ENCODE peak calls at places on chromosomes 12 and 14, in nine cellular contexts. One of them, this sample, is unnamed.

GRCh38 chr12:40152783-40153383 is 47.0 kb upstream of the SLC2A13 start:
- DNase-seq in tibial nerve: peak; percentile 39
- DNase-seq in bronchial epithelial cell: peak; percentile 68
- DNase-seq in cardiac muscle cell: peak; percentile 60
- DNase-seq in left ventricle myocardium inferior: peak; percentile 30
- DNase-seq in ascending aorta: no peak
- DNase-seq in OCI-LY7: peak; percentile 77
- DNase-seq in pancreas: peak; percentile 41
- DNase-seq in AG09309: peak; percentile 18
- DNase-seq in this sample: no peak

GRCh38 chr12:120584343-120585149 is 3.3 kb upstream of the POP5 start:
- DNase-seq in left ventricle myocardium inferior: peak; percentile 45
- DNase-seq in OCI-LY7: peak; percentile 57
- DNase-seq in bronchial epithelial cell: no peak
- DNase-seq in pancreas: peak; percentile 31
- DNase-seq in AG09309: no peak
- DNase-seq in cardiac muscle cell: peak; percentile 26
- DNase-seq in ascending aorta: no peak
- DNase-seq in tibial nerve: peak; percentile 19
- DNase-seq in this sample: no peak

GRCh38 chr14:71692496-71692895 is 239.7 kb upstream of the RGS6 start:
- DNase-seq in bronchial epithelial cell: no peak
- DNase-seq in left ventricle myocardium inferior: no peak
- DNase-seq in tibial nerve: no peak
- DNase-seq in cardiac muscle cell: peak; percentile 53
- DNase-seq in OCI-LY7: no peak
- DNase-seq in ascending aorta: no peak
- DNase-seq in AG09309: no peak
- DNase-seq in pancreas: no peak
- DNase-seq in this sample: peak; percentile 45

GRCh38 chr14:50599700-50600444 is 39.9 kb downstream of the ATL1 start:
- DNase-seq in left ventricle myocardium inferior: no peak
- DNase-seq in ascending aorta: no peak
- DNase-seq in OCI-LY7: peak; percentile 45
- DNase-seq in bronchial epithelial cell: peak; percentile 98
- DNase-seq in cardiac muscle cell: peak; percentile 62
- DNase-seq in AG09309: peak; percentile 29
- DNase-seq in pancreas: no peak
- DNase-seq in tibial nerve: no peak
- DNase-seq in this sample: peak; percentile 78

GRCh38 chr12:62533087-62533754 is 66.6 kb downstream of the MON2 start:
- DNase-seq in bronchial epithelial cell: no peak
- DNase-seq in OCI-LY7: no peak
- DNase-seq in pancreas: no peak
- DNase-seq in tibial nerve: no peak
- DNase-seq in ascending aorta: no peak
- DNase-seq in cardiac muscle cell: no peak
- DNase-seq in left ventricle myocardium inferior: no peak
- DNase-seq in AG09309: no peak
- DNase-seq in this sample: no peak

GRCh38 chr12:34401659-34402227 is 379.4 kb downstream of the ALG10 start:
- DNase-seq in bronchial epithelial cell: no peak
- DNase-seq in pancreas: peak; percentile 7
- DNase-seq in AG09309: no peak
- DNase-seq in cardiac muscle cell: no peak
- DNase-seq in ascending aorta: no peak
- DNase-seq in OCI-LY7: no peak
- DNase-seq in tibial nerve: peak; percentile 4
- DNase-seq in left ventricle myocardium inferior: peak; percentile 11
- DNase-seq in this sample: no peak

GRCh38 chr12:1857821-1858220 is 37.5 kb downstream of the LRTM2 start:
- DNase-seq in cardiac muscle cell: no peak
- DNase-seq in bronchial epithelial cell: no peak
- DNase-seq in tibial nerve: no peak
- DNase-seq in left ventricle myocardium inferior: no peak
- DNase-seq in pancreas: no peak
- DNase-seq in OCI-LY7: no peak
- DNase-seq in ascending aorta: no peak
- DNase-seq in AG09309: no peak
- DNase-seq in this sample: no peak

GRCh38 chr14:96362071-96362964 is 823 bp downstream of the ATG2B start:
- DNase-seq in left ventricle myocardium inferior: no peak
- DNase-seq in tibial nerve: no peak
- DNase-seq in bronchial epithelial cell: peak; percentile 62
- DNase-seq in ascending aorta: no peak
- DNase-seq in OCI-LY7: peak; percentile 75
- DNase-seq in cardiac muscle cell: peak; percentile 44
- DNase-seq in pancreas: peak; percentile 61
- DNase-seq in AG09309: no peak
- DNase-seq in this sample: peak; percentile 98

GRCh38 chr12:53791735-53792326 is 40.1 kb upstream of the CISTR start:
- DNase-seq in tibial nerve: no peak
- DNase-seq in cardiac muscle cell: no peak
- DNase-seq in left ventricle myocardium inferior: no peak
- DNase-seq in OCI-LY7: peak; percentile 38
- DNase-seq in AG09309: no peak
- DNase-seq in ascending aorta: no peak
- DNase-seq in pancreas: no peak
- DNase-seq in bronchial epithelial cell: no peak
- DNase-seq in this sample: no peak

GRCh38 chr12:6612652-6613014 is 5.5 kb upstream of the CHD4 start:
- DNase-seq in OCI-LY7: peak; percentile 78
- DNase-seq in tibial nerve: no peak
- DNase-seq in left ventricle myocardium inferior: no peak
- DNase-seq in bronchial epithelial cell: no peak
- DNase-seq in AG09309: no peak
- DNase-seq in ascending aorta: no peak
- DNase-seq in pancreas: no peak
- DNase-seq in cardiac muscle cell: no peak
- DNase-seq in this sample: no peak

GRCh38 chr12:28883406-28883997 is 265.6 kb upstream of the FAR2 start:
- DNase-seq in AG09309: no peak
- DNase-seq in tibial nerve: no peak
- DNase-seq in left ventricle myocardium inferior: no peak
- DNase-seq in pancreas: no peak
- DNase-seq in bronchial epithelial cell: no peak
- DNase-seq in ascending aorta: no peak
- DNase-seq in OCI-LY7: no peak
- DNase-seq in cardiac muscle cell: no peak
- DNase-seq in this sample: no peak

GRCh38 chr12:4587108-4587507 is 25.1 kb downstream of the DYRK4 start:
- DNase-seq in pancreas: no peak
- DNase-seq in bronchial epithelial cell: no peak
- DNase-seq in AG09309: no peak
- DNase-seq in tibial nerve: no peak
- DNase-seq in cardiac muscle cell: no peak
- DNase-seq in OCI-LY7: no peak
- DNase-seq in left ventricle myocardium inferior: no peak
- DNase-seq in ascending aorta: no peak
- DNase-seq in this sample: no peak

GRCh38 chr14:100778078-100778927 is 47.6 kb upstream of the MEG3 start:
- DNase-seq in left ventricle myocardium inferior: no peak
- DNase-seq in AG09309: no peak
- DNase-seq in ascending aorta: no peak
- DNase-seq in tibial nerve: no peak
- DNase-seq in bronchial epithelial cell: no peak
- DNase-seq in OCI-LY7: no peak
- DNase-seq in pancreas: no peak
- DNase-seq in cardiac muscle cell: no peak
- DNase-seq in this sample: no peak

GRCh38 chr12:131075194-131075593 is 121.5 kb downstream of the ADGRD1 start:
- DNase-seq in OCI-LY7: no peak
- DNase-seq in left ventricle myocardium inferior: no peak
- DNase-seq in pancreas: no peak
- DNase-seq in AG09309: no peak
- DNase-seq in ascending aorta: no peak
- DNase-seq in tibial nerve: no peak
- DNase-seq in cardiac muscle cell: no peak
- DNase-seq in bronchial epithelial cell: no peak
- DNase-seq in this sample: no peak

GRCh38 chr12:48999371-49000131 is at the start of gene DDN:
- DNase-seq in left ventricle myocardium inferior: no peak
- DNase-seq in pancreas: no peak
- DNase-seq in ascending aorta: no peak
- DNase-seq in OCI-LY7: peak; percentile 40
- DNase-seq in AG09309: no peak
- DNase-seq in cardiac muscle cell: peak; percentile 37
- DNase-seq in bronchial epithelial cell: no peak
- DNase-seq in tibial nerve: no peak
- DNase-seq in this sample: no peak

GRCh38 chr12:27252934-27253333 is 8.8 kb downstream of the STK38L start:
- DNase-seq in left ventricle myocardium inferior: no peak
- DNase-seq in bronchial epithelial cell: no peak
- DNase-seq in pancreas: no peak
- DNase-seq in tibial nerve: no peak
- DNase-seq in ascending aorta: no peak
- DNase-seq in cardiac muscle cell: no peak
- DNase-seq in OCI-LY7: no peak
- DNase-seq in AG09309: no peak
- DNase-seq in this sample: no peak
- H3K4me3 ChIP-seq in left ventricle myocardium inferior: no peak overlapping the region
- H3K4me3 ChIP-seq in bronchial epithelial cell: no peak overlapping the region
- H3K4me3 ChIP-seq in pancreas: no peak overlapping the region
- H3K4me3 ChIP-seq in tibial nerve: no peak overlapping the region
- H3K4me3 ChIP-seq in ascending aorta: peak overlapping the region; percentile 48
- H3K4me3 ChIP-seq in cardiac muscle cell: no peak overlapping the region
- H3K4me3 ChIP-seq in OCI-LY7: no peak overlapping the region
- H3K4me3 ChIP-seq in AG09309: no peak overlapping the region
- H3K4me3 ChIP-seq in this sample: no peak overlapping the region

GRCh38 chr12:46401703-46402102 is 29.1 kb upstream of the SLC38A2 start:
- DNase-seq in tibial nerve: peak; percentile 19
- DNase-seq in cardiac muscle cell: peak; percentile 77
- DNase-seq in AG09309: no peak
- DNase-seq in bronchial epithelial cell: no peak
- DNase-seq in OCI-LY7: no peak
- DNase-seq in left ventricle myocardium inferior: peak; percentile 37
- DNase-seq in ascending aorta: no peak
- DNase-seq in pancreas: no peak
- DNase-seq in this sample: no peak
- TF ChIP-seq CTCF in tibial nerve: peak; percentile 26
- TF ChIP-seq CTCF in cardiac muscle cell: peak; percentile 36
- TF ChIP-seq CTCF in AG09309: peak; percentile 30
- TF ChIP-seq CTCF in bronchial epithelial cell: peak; percentile 26
- TF ChIP-seq CTCF in OCI-LY7: no peak
- TF ChIP-seq CTCF in left ventricle myocardium inferior: peak; percentile 54
- TF ChIP-seq CTCF in ascending aorta: peak; percentile 35
- TF ChIP-seq CTCF in pancreas: peak; percentile 30
- TF ChIP-seq CTCF in this sample: no peak

GRCh38 chr14:23160924-23161522 is 22.4 kb downstream of the SLC7A8 start:
- DNase-seq in bronchial epithelial cell: peak; percentile 91
- DNase-seq in OCI-LY7: no peak
- DNase-seq in tibial nerve: no peak
- DNase-seq in ascending aorta: no peak
- DNase-seq in pancreas: peak; percentile 69
- DNase-seq in AG09309: peak; percentile 62
- DNase-seq in left ventricle myocardium inferior: no peak
- DNase-seq in cardiac muscle cell: peak; percentile 95
- DNase-seq in this sample: peak; percentile 67
- H3K4me3 ChIP-seq in bronchial epithelial cell: no peak overlapping the region
- H3K4me3 ChIP-seq in OCI-LY7: no peak overlapping the region
- H3K4me3 ChIP-seq in tibial nerve: no peak overlapping the region
- H3K4me3 ChIP-seq in ascending aorta: no peak overlapping the region
- H3K4me3 ChIP-seq in pancreas: no peak overlapping the region
- H3K4me3 ChIP-seq in AG09309: no peak overlapping the region
- H3K4me3 ChIP-seq in left ventricle myocardium inferior: no peak overlapping the region
- H3K4me3 ChIP-seq in cardiac muscle cell: no peak overlapping the region
- H3K4me3 ChIP-seq in this sample: no peak overlapping the region

GRCh38 chr12:76117067-76117691 is 32.7 kb upstream of the NAP1L1 start:
- DNase-seq in OCI-LY7: no peak
- DNase-seq in pancreas: no peak
- DNase-seq in left ventricle myocardium inferior: no peak
- DNase-seq in AG09309: no peak
- DNase-seq in ascending aorta: no peak
- DNase-seq in bronchial epithelial cell: no peak
- DNase-seq in cardiac muscle cell: no peak
- DNase-seq in tibial nerve: no peak
- DNase-seq in this sample: peak; percentile 86
- TF ChIP-seq CTCF in OCI-LY7: peak; percentile 31
- TF ChIP-seq CTCF in pancreas: no peak
- TF ChIP-seq CTCF in left ventricle myocardium inferior: no peak
- TF ChIP-seq CTCF in AG09309: no peak
- TF ChIP-seq CTCF in ascending aorta: no peak
- TF ChIP-seq CTCF in bronchial epithelial cell: no peak
- TF ChIP-seq CTCF in cardiac muscle cell: no peak
- TF ChIP-seq CTCF in tibial nerve: no peak
- TF ChIP-seq CTCF in this sample: peak; percentile 27

This sample was measured in LNCaP clone FGC.